ENCODE peak calls at places on chromosomes 1 and 21, in ten cellular contexts. O is fibroblast of pulmonary artery, D is mesothelial cell of epicardium, V is GM12865, E is thyroid gland, K is colonic mucosa, C is lower leg skin, T is right lobe of liver, R is adrenal gland, G is suprapubic skin. Q is an unnamed sample.

GRCh38 chr1:202998836-202999750 is 8.1 kb upstream of the TMEM183A start:
- DNase-seq in O (peak), D (no peak), V (peak), E (peak), K (peak), C (peak), T (no peak), R (peak), G (no peak), Q (no peak)

GRCh38 chr1:159860456-159860855 is 2.0 kb downstream of the VSIG8 start:
- DNase-seq in O (no peak), D (no peak), V (no peak), E (no peak), K (no peak), C (peak), T (no peak), R (no peak), G (no peak), Q (no peak)

GRCh38 chr1:183882328-183883167 is 77.6 kb downstream of the RGL1 start:
- DNase-seq in O (peak), D (no peak), V (no peak), E (no peak), K (no peak), C (no peak), T (no peak), R (no peak), G (no peak), Q (no peak)

GRCh38 chr1:180360333-180361075 is 130.4 kb downstream of the LHX4 start:
- DNase-seq in O (peak), D (no peak), V (no peak), E (no peak), K (no peak), C (no peak), T (no peak), R (no peak), G (no peak), Q (no peak)

GRCh38 chr21:42437786-42438185 is 34.1 kb downstream of the UBASH3A start:
- DNase-seq in O (peak), D (no peak), V (no peak), E (no peak), K (no peak), C (no peak), T (no peak), R (no peak), G (peak), Q (no peak)

GRCh38 chr1:211951856-211952255 is 83.5 kb downstream of the INTS7 start:
- DNase-seq in O (peak), D (no peak), V (peak), E (peak), K (no peak), C (no peak), T (no peak), R (no peak), G (no peak), Q (no peak)

GRCh38 chr1:182768973-182769372 is 20.6 kb upstream of the NPL start:
- DNase-seq in O (peak), D (no peak), V (no peak), E (no peak), K (no peak), C (no peak), T (no peak), R (no peak), G (no peak), Q (no peak)

GRCh38 chr1:168360151-168360550 is 79.5 kb downstream of the TBX19 start:
- DNase-seq in O (peak), D (no peak), V (no peak), E (no peak), K (no peak), C (no peak), T (no peak), R (no peak), G (no peak), Q (no peak)

GRCh38 chr1:244137725-244138124 is 86.6 kb downstream of the ZBTB18 start:
- DNase-seq in O (no peak), D (no peak), V (no peak), E (no peak), K (no peak), C (no peak), T (no peak), R (no peak), G (no peak), Q (no peak)

GRCh38 chr1:155938220-155938627 is 3.2 kb upstream of the RXFP4 start:
- DNase-seq in O (peak), D (no peak), V (peak), E (peak), K (peak), C (no peak), T (no peak), R (peak), G (no peak), Q (no peak)

GRCh38 chr1:61344711-61345110 is 262.4 kb downstream of the NFIA start:
- DNase-seq in O (peak), D (no peak), V (no peak), E (no peak), K (no peak), C (no peak), T (no peak), R (no peak), G (no peak), Q (no peak)

GRCh38 chr1:90840323-90840722 is 123.2 kb upstream of the BARHL2 start:
- DNase-seq in O (no peak), D (no peak), V (no peak), E (no peak), K (no peak), C (no peak), T (no peak), R (no peak), G (no peak), Q (no peak)

GRCh38 chr1:47745725-47746609 is 251.2 kb downstream of the TRABD2B start:
- DNase-seq in O (no peak), D (no peak), V (no peak), E (no peak), K (no peak), C (no peak), T (no peak), R (no peak), G (no peak), Q (no peak)

GRCh38 chr1:25619101-25619890 is 2.7 kb downstream of the MAN1C1 start:
- DNase-seq in O (peak), D (peak), V (peak), E (peak), K (peak), C (no peak), T (peak), R (peak), G (no peak), Q (no peak)

GRCh38 chr1:227072991-227073390 is 132.9 kb downstream of the COQ8A start:
- DNase-seq in O (peak), D (no peak), V (peak), E (no peak), K (no peak), C (no peak), T (no peak), R (no peak), G (no peak), Q (no peak)

GRCh38 chr21:26106562-26106961 is 64.0 kb downstream of the APP start:
- DNase-seq in O (peak), D (no peak), V (no peak), E (no peak), K (no peak), C (no peak), T (no peak), R (no peak), G (no peak), Q (no peak)

GRCh38 chr21:42061866-42062542 is 9.1 kb upstream of the UMODL1 start:
- DNase-seq in O (no peak), D (no peak), V (no peak), E (no peak), K (no peak), C (no peak), T (no peak), R (no peak), G (no peak), Q (no peak)

GRCh38 chr1:7117265-7117598 is 332.0 kb downstream of the CAMTA1 start:
- DNase-seq in O (no peak), D (no peak), V (no peak), E (no peak), K (no peak), C (no peak), T (no peak), R (no peak), G (no peak), Q (no peak)
- TF ChIP-seq CTCF in O (no peak), D (no peak), V (no peak), E (no peak), K (no peak), C (no peak), T (no peak), R (no peak), G (no peak), Q (peak)

GRCh38 chr1:26858160-26858559 is 4.8 kb upstream of the SFN start:
- DNase-seq in O (no peak), D (no peak), V (no peak), E (no peak), K (no peak), C (no peak), T (no peak), R (no peak), G (no peak), Q (no peak)
- TF ChIP-seq CTCF in O (no peak), D (no peak), V (no peak), E (no peak), K (no peak), C (no peak), T (no peak), R (no peak), G (no peak), Q (no peak)

DNA sequence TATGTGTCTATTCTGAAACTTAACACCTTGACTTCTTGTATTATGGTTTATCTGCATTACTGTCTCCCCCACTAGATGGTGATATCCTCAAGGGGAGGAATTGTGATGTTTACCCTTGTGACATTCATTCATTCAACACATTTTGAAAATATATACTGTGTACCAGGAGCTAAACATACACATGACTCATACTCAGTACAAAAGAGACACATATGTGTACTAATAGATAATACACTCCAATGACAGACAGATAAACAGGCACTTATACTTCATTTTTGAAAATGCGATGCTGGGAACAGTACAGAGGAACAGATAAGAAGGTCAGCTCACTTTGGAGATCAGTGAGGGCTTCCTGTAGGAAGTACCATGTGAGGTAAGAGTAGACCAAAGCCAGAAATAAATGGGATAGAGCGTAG is 8.9 kb upstream of the RAB3GAP2 start:
- DNase-seq in O (peak), D (no peak), V (peak), E (no peak), K (no peak), C (no peak), T (no peak), R (no peak), G (no peak), Q (no peak)
- TF ChIP-seq CTCF in O (peak), D (no peak), V (peak), E (no peak), K (no peak), C (no peak), T (peak), R (peak), G (peak), Q (peak)

DNA sequence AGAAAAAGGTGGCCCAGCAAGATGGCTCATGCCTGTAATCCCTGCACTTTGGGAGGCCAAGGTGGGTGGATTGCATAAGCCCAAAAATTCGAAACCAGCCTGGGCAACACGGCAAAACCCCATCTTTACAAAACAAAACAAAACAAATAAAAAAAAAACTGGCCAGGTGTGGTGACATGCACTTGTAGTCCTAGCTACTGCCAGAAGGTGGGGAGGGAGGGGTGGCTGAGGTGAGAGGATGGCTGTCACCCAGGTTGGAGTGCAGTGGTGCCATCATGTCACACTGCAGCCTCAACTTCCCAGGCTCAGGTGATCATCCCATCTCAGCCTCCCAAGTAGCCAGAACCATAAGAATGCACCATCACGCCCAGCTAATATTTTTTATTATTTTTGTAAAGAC is 22.8 kb downstream of the RERE start:
- DNase-seq in O (no peak), D (no peak), V (peak), E (peak), K (no peak), C (no peak), T (no peak), R (no peak), G (no peak), Q (no peak)
- TF ChIP-seq CTCF in O (no peak), D (no peak), V (no peak), E (no peak), K (no peak), C (no peak), T (no peak), R (no peak), G (no peak), Q (no peak)

GRCh38 chr1:6456800-6457466 is 9.0 kb downstream of the TNFRSF25 start:
- DNase-seq in O (no peak), D (no peak), V (no peak), E (no peak), K (no peak), C (no peak), T (no peak), R (no peak), G (no peak), Q (peak)
- TF ChIP-seq CTCF in O (no peak), D (no peak), V (no peak), E (no peak), K (no peak), C (no peak), T (no peak), R (no peak), G (no peak), Q (no peak)

DNA sequence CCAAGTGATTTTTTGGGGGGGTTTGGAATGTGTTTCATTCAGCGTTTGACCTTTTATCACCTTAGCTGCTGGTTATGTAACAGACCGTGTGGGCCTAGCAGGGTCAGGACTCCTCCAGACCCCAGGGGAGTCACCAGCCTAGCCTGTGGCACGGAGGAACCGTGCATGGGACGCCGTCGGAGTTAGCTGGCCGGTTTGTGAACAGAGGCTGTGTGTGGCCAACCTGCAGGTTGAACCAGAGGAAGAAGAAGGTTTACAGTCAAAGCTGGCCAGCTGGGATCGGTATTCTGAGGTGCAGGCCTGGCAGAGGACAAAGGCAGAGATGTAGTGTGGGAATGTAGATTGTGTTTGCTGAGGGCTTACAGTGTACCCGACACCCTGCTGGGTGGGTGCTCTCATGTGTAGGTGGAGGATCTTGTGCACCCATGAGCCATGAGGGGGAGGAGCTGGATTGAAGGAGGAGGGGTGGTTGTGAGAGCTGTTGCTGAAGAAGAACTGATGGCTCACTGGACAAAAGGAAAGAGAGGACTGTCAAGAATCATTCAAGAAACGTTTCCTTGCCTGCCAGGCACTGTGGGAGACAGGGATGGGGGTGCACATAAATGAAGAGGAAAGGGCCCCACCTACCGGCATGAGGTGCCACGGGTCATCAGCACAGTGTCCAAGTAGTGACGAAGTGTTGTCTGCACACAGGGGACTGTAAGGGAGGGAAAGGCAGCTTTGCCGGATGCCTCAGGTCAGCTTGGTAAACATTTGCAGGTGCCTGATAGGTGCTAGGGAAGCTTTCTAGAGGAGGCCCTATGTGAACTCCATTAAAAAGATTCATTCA is 40.0 kb upstream of the PWP2 start:
- DNase-seq in O (no peak), D (no peak), V (no peak), E (peak), K (no peak), C (no peak), T (no peak), R (no peak), G (peak), Q (no peak)
- TF ChIP-seq CTCF in O (no peak), D (no peak), V (no peak), E (no peak), K (no peak), C (no peak), T (no peak), R (no peak), G (no peak), Q (no peak)

GRCh38 chr1:46547481-46548383 is 3.7 kb downstream of the KNCN start:
- DNase-seq in O (peak), D (no peak), V (peak), E (no peak), K (no peak), C (no peak), T (no peak), R (no peak), G (no peak), Q (peak)
- TF ChIP-seq CTCF in O (peak), D (no peak), V (peak), E (no peak), K (peak), C (no peak), T (peak), R (peak), G (no peak), Q (peak)

GRCh38 chr1:2923351-2923750 is 97.9 kb upstream of the ACTRT2 start:
- DNase-seq in O (no peak), D (no peak), V (no peak), E (no peak), K (no peak), C (no peak), T (no peak), R (no peak), G (no peak), Q (no peak)
- TF ChIP-seq CTCF in O (no peak), D (no peak), V (no peak), E (no peak), K (no peak), C (no peak), T (no peak), R (no peak), G (no peak), Q (no peak)

Q was measured in chondrocyte.